ENCODE peak calls at places on chromosome 21, in six cellular contexts. One of them, this sample, is unnamed.

GRCh38 chr21:41207401-41208388 is 39.7 kb downstream of the BACE2 start:
- DNase-seq in pancreas: no peak
- DNase-seq in AG20443: peak; percentile 82
- DNase-seq in fibroblast of lung: peak; percentile 83
- DNase-seq in T-cell: no peak
- DNase-seq in suprapubic skin: no peak
- DNase-seq in this sample: peak; percentile 73

GRCh38 chr21:42539931-42540343 is 26.3 kb downstream of the SLC37A1 start:
- DNase-seq in AG20443: no peak
- DNase-seq in suprapubic skin: no peak
- DNase-seq in fibroblast of lung: no peak
- DNase-seq in T-cell: no peak
- DNase-seq in pancreas: no peak
- DNase-seq in this sample: no peak

GRCh38 chr21:33824156-33824941 is 91.3 kb downstream of the ATP5PO start:
- DNase-seq in pancreas: no peak
- DNase-seq in T-cell: no peak
- DNase-seq in fibroblast of lung: peak; percentile 37
- DNase-seq in suprapubic skin: no peak
- DNase-seq in AG20443: no peak
- DNase-seq in this sample: no peak

GRCh38 chr21:34743831-34744230 is 75.0 kb downstream of the CLIC6 start:
- DNase-seq in suprapubic skin: no peak
- DNase-seq in AG20443: peak; percentile 91
- DNase-seq in fibroblast of lung: peak; percentile 84
- DNase-seq in T-cell: no peak
- DNase-seq in pancreas: no peak
- DNase-seq in this sample: peak; percentile 18

GRCh38 chr21:41648591-41649031 is 118.2 kb downstream of the RIPK4 start:
- DNase-seq in T-cell: no peak
- DNase-seq in suprapubic skin: no peak
- DNase-seq in fibroblast of lung: peak; percentile 80
- DNase-seq in pancreas: no peak
- DNase-seq in AG20443: peak; percentile 81
- DNase-seq in this sample: peak; percentile 57

GRCh38 chr21:32726742-32727477 is 903 bp downstream of the SYNJ1 start:
- DNase-seq in T-cell: no peak
- DNase-seq in pancreas: no peak
- DNase-seq in fibroblast of lung: peak; percentile 21
- DNase-seq in suprapubic skin: no peak
- DNase-seq in AG20443: peak; percentile 56
- DNase-seq in this sample: peak; percentile 7

GRCh38 chr21:39911286-39911685 is 44.0 kb downstream of the PCP4 start:
- DNase-seq in pancreas: no peak
- DNase-seq in fibroblast of lung: no peak
- DNase-seq in AG20443: no peak
- DNase-seq in suprapubic skin: no peak
- DNase-seq in T-cell: no peak
- DNase-seq in this sample: no peak

GRCh38 chr21:35491114-35491513 is 442.0 kb upstream of the RUNX1 start:
- DNase-seq in fibroblast of lung: no peak
- DNase-seq in pancreas: no peak
- DNase-seq in T-cell: no peak
- DNase-seq in suprapubic skin: no peak
- DNase-seq in AG20443: no peak
- DNase-seq in this sample: no peak

GRCh38 chr21:34186119-34186719 is 112.8 kb downstream of the MRPS6 start:
- DNase-seq in T-cell: no peak
- DNase-seq in pancreas: no peak
- DNase-seq in suprapubic skin: no peak
- DNase-seq in fibroblast of lung: peak; percentile 30
- DNase-seq in AG20443: no peak
- DNase-seq in this sample: no peak

This sample was measured in brain microvascular endothelial cell.